ENCODE peak calls at places on chromosomes 2 and 18, in four cellular contexts. W is prostate gland, A is tibial nerve, D is heart left ventricle. T is an unnamed sample.

GRCh38 chr2:72887836-72888437 is 729 bp downstream of the SPR start:
- DNase-seq in W (peak; percentile 87), A (peak; percentile 88), D (peak; percentile 90), T (peak; percentile 89)

GRCh38 chr2:27407798-27408491 is 1.4 kb downstream of the PPM1G start:
- DNase-seq in W (peak; percentile 10), A (peak; percentile 16), D (no peak), T (no peak)

GRCh38 chr2:146642066-146642465 is 1202.8 kb upstream of the ACVR2A start:
- DNase-seq in W (peak; percentile 4), A (no peak), D (no peak), T (no peak)

GRCh38 chr2:3319134-3319533 is 58.5 kb downstream of the EIPR1 start:
- DNase-seq in W (no peak), A (no peak), D (no peak), T (no peak)

GRCh38 chr18:79458131-79458838 is 62.6 kb downstream of the NFATC1 start:
- DNase-seq in W (no peak), A (peak; percentile 61), D (peak; percentile 77), T (peak; percentile 84)

GRCh38 chr18:48750485-48751175 is 200.1 kb downstream of the SMAD7 start:
- DNase-seq in W (no peak), A (no peak), D (peak; percentile 61), T (no peak)

GRCh38 chr2:182941121-182941713 is 74.8 kb upstream of the FRZB start:
- DNase-seq in W (no peak), A (no peak), D (no peak), T (no peak)

GRCh38 chr18:71597219-71597618 is 946.9 kb downstream of the CBLN2 start:
- DNase-seq in W (no peak), A (no peak), D (no peak), T (no peak)

GRCh38 chr2:105910497-105911238 is 166.0 kb downstream of the NCK2 start:
- DNase-seq in W (no peak), A (no peak), D (no peak), T (no peak)

GRCh38 chr2:239400000-239400831 is 604 bp downstream of the HDAC4 start:
- DNase-seq in W (peak; percentile 27), A (no peak), D (no peak), T (peak; percentile 26)

GRCh38 chr2:54672587-54673456 is 50.6 kb upstream of the EML6 start:
- DNase-seq in W (no peak), A (no peak), D (no peak), T (no peak)

GRCh38 chr2:20164061-20164733 is 60.7 kb downstream of the SDC1 start:
- DNase-seq in W (no peak), A (no peak), D (no peak), T (no peak)

GRCh38 chr2:190648289-190649034 is 421 bp upstream of the NAB1 start:
- DNase-seq in W (peak; percentile 79), A (peak; percentile 84), D (peak; percentile 95), T (peak; percentile 91)

GRCh38 chr2:64651590-64651989 is 2.1 kb downstream of the SERTAD2 start:
- DNase-seq in W (peak; percentile 30), A (no peak), D (no peak), T (no peak)

GRCh38 chr2:64650722-64651338 is 2.9 kb downstream of the SERTAD2 start:
- DNase-seq in W (no peak), A (no peak), D (no peak), T (no peak)

GRCh38 chr2:64653174-64654062 is at the start of gene SERTAD2:
- DNase-seq in W (peak; percentile 87), A (peak; percentile 73), D (peak; percentile 93), T (peak; percentile 88)

GRCh38 chr2:64654063-64654811 is 524 bp upstream of the SERTAD2 start:
- DNase-seq in W (peak; percentile 67), A (peak; percentile 70), D (peak; percentile 80), T (peak; percentile 73)

GRCh38 chr2:64652231-64653173 is 1.2 kb downstream of the SERTAD2 start:
- DNase-seq in W (peak; percentile 45), A (no peak), D (no peak), T (peak; percentile 59)
- H3K4me1 ChIP-seq in W (no peaks in the 10 kb centered on the region), A (peaks cover 33% of the 10 kb centered on the region), D (peaks cover 28% of the 10 kb centered on the region), T (no peaks in the 10 kb centered on the region)

GRCh38 chr2:112683550-112684414 is 37.0 kb upstream of the NT5DC4 start:
- DNase-seq in W (no peak), A (no peak), D (no peak), T (no peak)
- H3K4me1 ChIP-seq in W (no peaks in the 10 kb centered on the region), A (no peaks in the 10 kb centered on the region), D (no peaks in the 10 kb centered on the region), T (no peaks in the 10 kb centered on the region)

GRCh38 chr18:55448390-55448789 is 139.6 kb downstream of the TCF4 start:
- DNase-seq in W (no peak), A (no peak), D (no peak), T (no peak)
- H3K4me1 ChIP-seq in W (no peaks in the 10 kb centered on the region), A (no peaks in the 10 kb centered on the region), D (no peaks in the 10 kb centered on the region), T (no peaks in the 10 kb centered on the region)

GRCh38 chr2:233406865-233407264 is 52.6 kb downstream of the DGKD start:
- DNase-seq in W (no peak), A (no peak), D (no peak), T (no peak)

GRCh38 chr2:233402774-233403173 is 48.5 kb downstream of the DGKD start:
- DNase-seq in W (no peak), A (no peak), D (no peak), T (no peak)

GRCh38 chr2:233402346-233402745 is 48.1 kb downstream of the DGKD start:
- DNase-seq in W (no peak), A (no peak), D (no peak), T (no peak)

GRCh38 chr2:233400961-233401360 is 46.7 kb downstream of the DGKD start:
- DNase-seq in W (no peak), A (no peak), D (no peak), T (no peak)

DNA sequence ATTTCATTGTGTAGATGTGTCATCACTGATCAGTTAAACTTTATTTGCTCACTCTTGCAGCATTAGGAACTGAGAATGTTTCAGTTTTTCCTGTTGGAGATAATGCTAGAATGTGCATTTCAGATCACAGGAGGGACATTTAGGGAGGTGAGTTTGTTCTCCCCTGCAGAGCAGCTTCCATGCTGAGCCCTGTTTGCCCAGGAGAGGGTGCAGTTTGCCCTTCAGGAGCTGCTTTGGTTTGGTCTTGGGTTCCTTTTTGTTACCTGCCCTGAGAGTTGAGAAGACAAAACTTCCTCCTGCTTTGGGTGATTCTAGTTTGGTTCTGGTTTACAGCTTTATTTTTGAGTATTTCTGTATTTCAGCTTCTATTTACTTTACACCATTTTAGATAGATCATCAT is 49.9 kb downstream of the DGKD start:
- DNase-seq in W (no peak), A (no peak), D (no peak), T (no peak)
- H3K4me1 ChIP-seq in W (no peaks in the 10 kb centered on the region), A (no peaks in the 10 kb centered on the region), D (no peaks in the 10 kb centered on the region), T (no peaks in the 10 kb centered on the region)

GRCh38 chr2:199950396-199950795 is 4.9 kb downstream of the TYW5 start:
- DNase-seq in W (no peak), A (no peak), D (no peak), T (no peak)
- H3K4me1 ChIP-seq in W (no peaks in the 10 kb centered on the region), A (peaks cover 9% of the 10 kb centered on the region), D (peaks cover 9% of the 10 kb centered on the region), T (peaks cover 8% of the 10 kb centered on the region)

GRCh38 chr2:8544168-8544785 is 137.6 kb upstream of the ID2 start:
- DNase-seq in W (no peak), A (no peak), D (no peak), T (no peak)
- H3K4me1 ChIP-seq in W (peaks cover 5% of the 10 kb centered on the region), A (peaks cover 13% of the 10 kb centered on the region), D (peaks cover 15% of the 10 kb centered on the region), T (no peaks in the 10 kb centered on the region)